ENCODE peak calls at places on chromosomes 3 and 15, in ten cellular contexts. Y is heart left ventricle, K is coronary artery, D is fibroblast of pulmonary artery, T is cardiac muscle cell, I is RWPE2, N is IMR-90, J is suprapubic skin, E is esophagus squamous epithelium, Z is fibroblast of mammary gland. C is an unnamed sample.

GRCh38 chr15:72302955-72303354 is 17.0 kb downstream of the CELF6 start:
- DNase-seq in Y (no peak), K (no peak), D (no peak), T (no peak), I (peak), N (no peak), J (no peak), E (no peak), Z (peak), C (no peak)

GRCh38 chr15:90203922-90204321 is 2.8 kb downstream of the SEMA4B start:
- DNase-seq in Y (peak), K (no peak), D (no peak), T (no peak), I (no peak), N (no peak), J (no peak), E (no peak), Z (peak), C (no peak)

GRCh38 chr15:66425837-66426236 is 39.1 kb downstream of the MAP2K1 start:
- DNase-seq in Y (no peak), K (no peak), D (no peak), T (no peak), I (no peak), N (no peak), J (no peak), E (no peak), Z (no peak), C (no peak)

GRCh38 chr3:90241481-90241880 is 1134.1 kb downstream of the EPHA3 start:
- DNase-seq in Y (no peak), K (no peak), D (no peak), T (no peak), I (no peak), N (no peak), J (no peak), E (no peak), Z (peak), C (no peak)

GRCh38 chr15:74857671-74858365 is 14.9 kb upstream of the ULK3 start:
- DNase-seq in Y (no peak), K (no peak), D (no peak), T (no peak), I (peak), N (no peak), J (no peak), E (no peak), Z (no peak), C (no peak)

GRCh38 chr15:69679623-69680228 is 227.1 kb downstream of the RPLP1 start:
- DNase-seq in Y (no peak), K (no peak), D (no peak), T (no peak), I (no peak), N (no peak), J (no peak), E (no peak), Z (no peak), C (no peak)

GRCh38 chr15:50907866-50908208 is 646 bp upstream of the AP4E1 start:
- DNase-seq in Y (peak), K (no peak), D (peak), T (peak), I (no peak), N (peak), J (no peak), E (no peak), Z (peak), C (no peak)

GRCh38 chr3:8937064-8938020 is 25.9 kb downstream of the RAD18 start:
- DNase-seq in Y (no peak), K (no peak), D (peak), T (no peak), I (no peak), N (peak), J (no peak), E (no peak), Z (peak), C (peak)

GRCh38 chr15:99452728-99453643 is 112.8 kb upstream of the MEF2A start:
- DNase-seq in Y (peak), K (peak), D (peak), T (no peak), I (peak), N (peak), J (peak), E (no peak), Z (no peak), C (no peak)

GRCh38 chr3:32888739-32889138 is 62.7 kb upstream of the CCR4 start:
- DNase-seq in Y (no peak), K (no peak), D (no peak), T (no peak), I (no peak), N (no peak), J (no peak), E (no peak), Z (no peak), C (no peak)

GRCh38 chr3:69403406-69403934 is 17.6 kb upstream of the FRMD4B start:
- DNase-seq in Y (no peak), K (no peak), D (no peak), T (no peak), I (no peak), N (no peak), J (no peak), E (no peak), Z (no peak), C (no peak)

GRCh38 chr3:67940200-67940952 is 286.0 kb upstream of the SUCLG2 start:
- DNase-seq in Y (no peak), K (no peak), D (peak), T (no peak), I (no peak), N (no peak), J (no peak), E (no peak), Z (no peak), C (no peak)

GRCh38 chr3:24688446-24689148 is 193.9 kb upstream of the THRB start:
- DNase-seq in Y (no peak), K (no peak), D (no peak), T (no peak), I (no peak), N (no peak), J (no peak), E (no peak), Z (no peak), C (no peak)

GRCh38 chr15:83659011-83659811 is 5.3 kb downstream of the ADAMTSL3 start:
- DNase-seq in Y (no peak), K (no peak), D (no peak), T (no peak), I (no peak), N (no peak), J (no peak), E (no peak), Z (no peak), C (no peak)

GRCh38 chr15:57541805-57542504 is 49.7 kb upstream of the MYZAP start:
- DNase-seq in Y (peak), K (no peak), D (peak), T (peak), I (peak), N (peak), J (no peak), E (no peak), Z (peak), C (peak)

GRCh38 chr15:34905047-34905446 is 64.5 kb downstream of the AQR start:
- DNase-seq in Y (no peak), K (no peak), D (no peak), T (no peak), I (no peak), N (peak), J (no peak), E (no peak), Z (no peak), C (no peak)

GRCh38 chr3:178325330-178325729 is 210.9 kb upstream of the KCNMB2 start:
- DNase-seq in Y (no peak), K (no peak), D (peak), T (no peak), I (no peak), N (peak), J (no peak), E (no peak), Z (peak), C (no peak)

GRCh38 chr3:54299169-54299935 is 177.0 kb downstream of the CACNA2D3 start:
- DNase-seq in Y (no peak), K (no peak), D (no peak), T (no peak), I (no peak), N (no peak), J (no peak), E (no peak), Z (no peak), C (no peak)

GRCh38 chr3:152428577-152428976 is 159.8 kb downstream of the MBNL1 start:
- DNase-seq in Y (no peak), K (no peak), D (no peak), T (no peak), I (no peak), N (no peak), J (no peak), E (no peak), Z (no peak), C (no peak)

GRCh38 chr3:135809038-135809437 is 156.5 kb upstream of the PPP2R3A start:
- DNase-seq in Y (no peak), K (no peak), D (no peak), T (no peak), I (no peak), N (no peak), J (no peak), E (no peak), Z (no peak), C (no peak)

GRCh38 chr3:187718802-187719201 is 16.4 kb upstream of the RTP2 start:
- DNase-seq in Y (no peak), K (no peak), D (no peak), T (no peak), I (no peak), N (no peak), J (no peak), E (no peak), Z (no peak), C (no peak)

GRCh38 chr15:41517895-41518449 is 4.3 kb upstream of the LTK start:
- DNase-seq in Y (no peak), K (no peak), D (no peak), T (no peak), I (no peak), N (no peak), J (no peak), E (no peak), Z (no peak), C (no peak)
- TF ChIP-seq CTCF in Y (no peak), K (no peak), D (no peak), T (no peak), I (no peak), N (no peak), J (no peak), E (no peak), Z (no peak), C (no peak)

DNA sequence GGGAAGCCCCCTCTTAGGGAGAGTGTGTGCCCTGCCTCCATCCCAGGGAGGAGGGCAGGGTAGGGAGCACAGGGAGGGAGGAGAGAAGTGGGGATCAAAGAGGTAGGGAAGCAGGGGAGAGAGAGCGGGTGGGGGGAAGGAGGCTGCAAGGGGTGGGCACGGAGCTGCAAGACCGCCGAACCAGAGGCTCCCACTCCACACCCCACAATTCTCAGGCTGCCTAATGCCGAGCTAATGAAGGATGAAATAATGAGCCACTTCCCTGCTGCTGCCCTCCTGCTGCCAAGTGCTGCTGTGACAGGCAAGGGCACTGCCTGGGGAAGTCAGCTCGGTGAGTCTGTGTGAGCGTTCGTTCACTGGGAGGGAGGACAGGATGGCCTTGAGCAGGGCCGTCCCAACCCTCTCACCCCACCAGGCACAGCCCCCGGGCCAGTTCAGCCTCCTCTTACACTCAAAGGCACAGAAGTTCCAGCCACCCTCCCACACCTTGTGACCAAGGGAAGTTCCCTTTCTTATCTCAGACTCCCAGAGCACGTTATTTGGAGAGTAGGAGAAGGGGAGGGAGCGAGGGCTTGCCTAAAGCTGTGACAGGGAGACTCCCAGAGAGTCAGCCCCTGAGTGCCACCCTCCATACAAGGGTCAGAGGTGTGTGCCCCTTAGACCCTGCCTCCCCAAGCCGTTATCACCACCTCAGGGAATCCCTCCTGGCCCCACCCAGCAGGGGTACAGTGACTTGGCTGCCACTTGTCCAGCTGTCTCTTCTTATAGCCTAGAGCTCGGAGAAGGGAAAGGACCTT is 12.4 kb downstream of the GLYCTK start:
- DNase-seq in Y (peak), K (no peak), D (peak), T (peak), I (no peak), N (peak), J (no peak), E (no peak), Z (no peak), C (no peak)
- H3K4me3 ChIP-seq in Y (peak), K (no peak), D (no peak), T (no peak), I (no peak), N (no peak), J (no peak), E (no peak), Z (no peak), C (no peak)

GRCh38 chr3:86973440-86973839 is 17.5 kb downstream of the VGLL3 start:
- DNase-seq in Y (no peak), K (no peak), D (peak), T (no peak), I (no peak), N (peak), J (no peak), E (no peak), Z (peak), C (no peak)

GRCh38 chr3:86965180-86965579 is 25.8 kb downstream of the VGLL3 start:
- DNase-seq in Y (no peak), K (no peak), D (no peak), T (no peak), I (no peak), N (no peak), J (no peak), E (no peak), Z (no peak), C (no peak)

GRCh38 chr3:86967062-86967461 is 23.9 kb downstream of the VGLL3 start:
- DNase-seq in Y (no peak), K (no peak), D (no peak), T (no peak), I (no peak), N (no peak), J (no peak), E (no peak), Z (no peak), C (no peak)

GRCh38 chr3:86968224-86968932 is 22.6 kb downstream of the VGLL3 start:
- DNase-seq in Y (no peak), K (no peak), D (no peak), T (no peak), I (no peak), N (no peak), J (no peak), E (no peak), Z (no peak), C (no peak)

GRCh38 chr3:86969500-86970189 is 21.3 kb downstream of the VGLL3 start:
- DNase-seq in Y (no peak), K (no peak), D (peak), T (peak), I (no peak), N (peak), J (no peak), E (no peak), Z (peak), C (no peak)
- TF ChIP-seq CTCF in Y (peak), K (no peak), D (peak), T (peak), I (peak), N (peak), J (peak), E (peak), Z (peak), C (peak)

DNA sequence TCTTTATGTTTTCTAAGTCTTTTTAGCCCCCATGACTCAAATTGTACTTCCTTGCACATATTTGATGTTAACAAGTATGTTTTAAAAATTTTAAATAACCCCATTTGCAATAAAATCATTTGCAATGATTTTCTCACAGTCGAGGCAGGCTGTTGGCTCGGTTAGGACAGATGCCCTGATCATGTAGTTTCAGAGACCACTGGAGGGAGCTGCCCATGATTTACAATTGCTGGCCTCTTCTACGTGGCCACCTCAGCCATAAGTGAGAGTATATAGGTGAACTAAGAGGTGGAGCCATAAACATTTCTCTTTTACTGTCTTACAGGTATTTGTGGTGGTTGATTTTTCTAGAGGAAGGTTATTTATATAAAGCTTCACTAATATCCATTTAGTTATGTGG is 1.7 kb downstream of the DTWD1 start:
- DNase-seq in Y (no peak), K (no peak), D (peak), T (no peak), I (no peak), N (no peak), J (no peak), E (no peak), Z (peak), C (no peak)
- H3K4me3 ChIP-seq in Y (no peak), K (peak), D (peak), T (no peak), I (no peak), N (no peak), J (peak), E (no peak), Z (peak), C (peak)

GRCh38 chr3:52117537-52117936 is 36.7 kb downstream of the POC1A start:
- DNase-seq in Y (no peak), K (no peak), D (no peak), T (no peak), I (no peak), N (no peak), J (no peak), E (no peak), Z (no peak), C (no peak)
- TF ChIP-seq CTCF in Y (no peak), K (no peak), D (no peak), T (no peak), I (no peak), N (no peak), J (no peak), E (no peak), Z (no peak), C (no peak)

C was measured in HFF-Myc.